ENCODE peak calls at places on chromosome 3, in nine cellular contexts. H is OCI-LY7, E is foreskin fibroblast, O is ovary, D is astrocyte of the cerebellum, W is gastrocnemius medialis, X is SK-N-SH, V is PC-9, Q is H7. B is an unnamed sample.

GRCh38 chr3:129773942-129774663 is 119.4 kb downstream of the TMCC1 start:
- DNase-seq in H (no peak), E (no peak), O (no peak), D (no peak), W (no peak), X (no peak), V (no peak), Q (no peak), B (no peak)

GRCh38 chr3:62625278-62625677 is 249.9 kb downstream of the CADPS start:
- DNase-seq in H (no peak), E (no peak), O (no peak), D (no peak), W (no peak), X (no peak), V (no peak), Q (no peak), B (no peak)

GRCh38 chr3:167762296-167762695 is 26.8 kb downstream of the SERPINI1 start:
- DNase-seq in H (no peak), E (no peak), O (no peak), D (no peak), W (no peak), X (no peak), V (no peak), Q (no peak), B (no peak)

GRCh38 chr3:112092439-112093179 is 6.4 kb downstream of the C3orf52 start:
- DNase-seq in H (peak; percentile 64), E (no peak), O (no peak), D (no peak), W (no peak), X (no peak), V (no peak), Q (no peak), B (no peak)

GRCh38 chr3:45524605-45525004 is 69.9 kb upstream of the LIMD1 start:
- DNase-seq in H (no peak), E (no peak), O (no peak), D (no peak), W (no peak), X (no peak), V (no peak), Q (no peak), B (no peak)

GRCh38 chr3:110383356-110383755 is 688.3 kb upstream of the NECTIN3 start:
- DNase-seq in H (no peak), E (peak; percentile 50), O (no peak), D (no peak), W (no peak), X (no peak), V (no peak), Q (no peak), B (no peak)

GRCh38 chr3:56233742-56234141 is 234.5 kb downstream of the ERC2 start:
- DNase-seq in H (no peak), E (no peak), O (no peak), D (no peak), W (no peak), X (no peak), V (no peak), Q (no peak), B (no peak)

GRCh38 chr3:44198957-44199269 is 42.8 kb upstream of the TOPAZ1 start:
- DNase-seq in H (no peak), E (no peak), O (no peak), D (no peak), W (no peak), X (no peak), V (no peak), Q (no peak), B (no peak)

GRCh38 chr3:190326930-190327329 is 4.7 kb upstream of the CLDN1 start:
- DNase-seq in H (no peak), E (peak; percentile 80), O (peak; percentile 29), D (peak; percentile 55), W (no peak), X (no peak), V (no peak), Q (no peak), B (no peak)

GRCh38 chr3:131610174-131610573 is 107.4 kb upstream of the MRPL3 start:
- DNase-seq in H (no peak), E (no peak), O (no peak), D (no peak), W (no peak), X (no peak), V (no peak), Q (no peak), B (no peak)

GRCh38 chr3:74546426-74546825 is 68.0 kb downstream of the CNTN3 start:
- DNase-seq in H (no peak), E (peak; percentile 7), O (no peak), D (peak; percentile 75), W (no peak), X (no peak), V (no peak), Q (no peak), B (no peak)

GRCh38 chr3:149971403-149972075 is 844 bp upstream of the PFN2 start:
- DNase-seq in H (peak; percentile 5), E (no peak), O (peak; percentile 65), D (peak; percentile 19), W (peak; percentile 61), X (no peak), V (peak; percentile 57), Q (no peak), B (no peak)

GRCh38 chr3:125375950-125376679 is 990 bp upstream of the ZNF148 start:
- DNase-seq in H (no peak), E (peak; percentile 56), O (no peak), D (no peak), W (no peak), X (peak; percentile 67), V (peak; percentile 70), Q (no peak), B (no peak)

DNA sequence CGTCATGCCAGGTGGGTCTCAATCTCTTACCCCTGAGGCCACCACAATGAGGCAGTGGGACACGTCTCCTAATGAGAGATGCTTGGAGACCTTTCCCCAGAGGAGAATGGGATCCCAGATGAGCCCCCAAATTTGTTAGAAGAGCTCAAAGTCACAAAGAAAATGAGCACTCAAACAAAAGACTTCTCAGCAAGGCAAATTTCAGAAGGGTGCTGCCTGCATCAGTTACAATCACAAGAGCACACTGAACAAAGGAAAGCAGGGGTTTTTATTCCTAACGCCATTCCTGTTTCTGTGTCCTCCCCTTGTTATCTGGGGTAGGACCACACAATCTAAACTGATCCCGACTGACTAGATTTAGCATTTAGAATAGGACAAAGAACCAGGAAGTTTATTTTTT is 50.1 kb downstream of the DLG1 start:
- DNase-seq in H (no peak), E (no peak), O (no peak), D (no peak), W (no peak), X (no peak), V (no peak), Q (no peak), B (no peak)
- H3K4me3 ChIP-seq in H (no peak overlapping the region), E (no peak overlapping the region), O (no peak overlapping the region), D (no peak overlapping the region), W (no peak overlapping the region), X (no peak overlapping the region), V (no peak overlapping the region), Q (no peak overlapping the region), B (no peak overlapping the region)

GRCh38 chr3:183584246-183584913 is 28.9 kb upstream of the KLHL6 start:
- DNase-seq in H (peak; percentile 69), E (peak; percentile 86), O (peak; percentile 82), D (no peak), W (peak; percentile 20), X (peak; percentile 62), V (no peak), Q (no peak), B (no peak)
- H3K4me3 ChIP-seq in H (peak overlapping the region; percentile 6), E (no peak overlapping the region), O (no peak overlapping the region), D (no peak overlapping the region), W (no peak overlapping the region), X (no peak overlapping the region), V (no peak overlapping the region), Q (no peak overlapping the region), B (no peak overlapping the region)

DNA sequence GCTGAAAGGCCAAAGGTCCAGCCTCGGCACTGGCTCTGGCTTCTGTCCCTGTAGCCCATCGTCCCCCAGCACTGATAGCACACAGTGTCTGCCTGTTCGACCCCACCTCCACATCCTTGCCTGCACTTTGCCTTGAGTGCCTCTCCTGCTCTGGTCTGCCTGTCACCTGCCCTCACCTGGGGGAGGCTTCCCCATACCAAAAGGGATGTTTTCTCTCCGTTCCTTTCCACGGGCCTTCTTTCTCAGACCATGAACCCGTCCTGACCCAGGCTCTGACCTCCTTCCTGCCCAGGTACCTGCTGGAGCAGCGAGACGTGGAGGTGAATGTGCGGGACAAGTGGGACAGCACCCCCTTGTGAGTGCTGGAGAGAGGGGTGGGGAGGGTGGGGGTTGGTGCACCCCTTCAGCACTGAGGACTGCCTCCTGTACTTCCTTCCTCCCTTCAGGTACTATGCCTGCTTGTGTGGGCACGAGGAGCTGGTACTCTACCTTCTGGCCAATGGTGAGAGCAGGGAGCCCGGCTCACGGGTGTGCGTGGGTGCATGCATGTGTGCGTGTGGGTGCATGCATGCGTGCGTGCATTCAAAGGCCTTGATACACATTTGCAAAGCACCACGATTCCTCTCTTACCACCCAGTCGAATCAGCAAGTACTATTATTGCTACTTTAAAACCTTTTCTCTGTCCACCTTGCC is 1.5 kb downstream of the ABTB1 start:
- DNase-seq in H (no peak), E (no peak), O (peak; percentile 5), D (no peak), W (no peak), X (no peak), V (no peak), Q (no peak), B (no peak)
- H3K4me3 ChIP-seq in H (no peak overlapping the region), E (peak overlapping the region; percentile 73), O (peak overlapping the region; percentile 81), D (peak overlapping the region; percentile 62), W (peak overlapping the region; percentile 89), X (peak overlapping the region; percentile 98), V (no peak overlapping the region), Q (peak overlapping the region; percentile 79), B (peak overlapping the region; percentile 54)

GRCh38 chr3:184378650-184379374 is 805 bp upstream of the THPO start:
- DNase-seq in H (no peak), E (no peak), O (no peak), D (no peak), W (no peak), X (no peak), V (no peak), Q (peak; percentile 39), B (no peak)

GRCh38 chr3:184381261-184382224 is 1.7 kb downstream of the CHRD start:
- DNase-seq in H (no peak), E (no peak), O (no peak), D (no peak), W (no peak), X (peak; percentile 57), V (no peak), Q (peak; percentile 89), B (no peak)

GRCh38 chr3:184379375-184380209 is at the start of gene CHRD:
- DNase-seq in H (no peak), E (no peak), O (peak; percentile 59), D (no peak), W (no peak), X (no peak), V (no peak), Q (peak; percentile 85), B (no peak)

GRCh38 chr3:184380627-184381260 is 890 bp downstream of the CHRD start:
- DNase-seq in H (no peak), E (peak; percentile 26), O (no peak), D (no peak), W (no peak), X (no peak), V (no peak), Q (no peak), B (no peak)

DNA sequence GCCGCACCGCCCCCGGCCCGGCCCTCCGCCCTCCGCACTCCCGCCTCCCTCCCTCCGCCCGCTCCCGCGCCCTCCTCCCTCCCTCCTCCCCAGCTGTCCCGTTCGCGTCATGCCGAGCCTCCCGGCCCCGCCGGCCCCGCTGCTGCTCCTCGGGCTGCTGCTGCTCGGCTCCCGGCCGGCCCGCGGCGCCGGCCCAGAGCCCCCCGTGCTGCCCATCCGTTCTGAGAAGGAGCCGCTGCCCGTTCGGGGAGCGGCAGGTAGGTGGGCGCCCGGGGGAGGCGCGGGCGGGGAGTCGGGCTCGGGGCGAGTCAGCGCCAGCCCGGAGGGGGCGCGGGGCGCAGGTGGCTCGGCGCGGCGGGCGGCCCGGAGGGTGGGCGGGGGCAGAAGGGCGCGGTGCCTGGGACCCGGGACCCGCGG is 364 bp downstream of the CHRD start:
- DNase-seq in H (no peak), E (peak; percentile 74), O (peak; percentile 81), D (no peak), W (peak; percentile 71), X (peak; percentile 91), V (no peak), Q (peak; percentile 97), B (no peak)
- H3K4me3 ChIP-seq in H (no peak overlapping the region), E (peak overlapping the region; percentile 49), O (peak overlapping the region; percentile 67), D (peak overlapping the region; percentile 31), W (peak overlapping the region; percentile 61), X (peak overlapping the region; percentile 53), V (no peak overlapping the region), Q (peak overlapping the region; percentile 43), B (no peak overlapping the region)